ENCODE peak calls at places on chromosomes 11 and 22, in eight cellular contexts. R is body of pancreas; Y is stimulated activated CD8-positive, alpha-beta memory T cell treated with anti-CD3 and anti-CD28 coated beads, Interleukin-15, amount 100 ng/mL, for 4 hours; M is amygdala; W is heart left ventricle; L is EL; H is endothelial cell; T is HCEC 1CT. Q is an unnamed sample.
A peak's percentile ranks its signal among the peaks of the same experiment; 100 is the strongest.

GRCh38 chr11:113572349-113572748 is 97.2 kb upstream of the DRD2 start:
- DNase-seq in T (no peak), L (peak; percentile 41), W (no peak), Y (no peak), R (no peak), H (no peak), M (no peak), Q (no peak)

GRCh38 chr11:45881708-45882368 is 3.6 kb upstream of the MAPK8IP1 start:
- DNase-seq in L (no peak), T (no peak), Y (no peak), W (no peak), M (no peak), R (no peak), H (no peak), Q (no peak)

GRCh38 chr11:116596346-116597260 is 176.2 kb downstream of the BUD13 start:
- DNase-seq in W (no peak), L (no peak), M (no peak), Y (no peak), H (no peak), R (no peak), T (no peak), Q (peak; percentile 40)

GRCh38 chr11:70210516-70210915 is 7.4 kb downstream of the FADD start:
- DNase-seq in Y (no peak), M (no peak), L (no peak), T (no peak), W (no peak), H (no peak), R (no peak), Q (no peak)

GRCh38 chr22:43922123-43922522 is 1.5 kb upstream of the PNPLA3 start:
- DNase-seq in W (no peak), T (no peak), L (no peak), R (no peak), H (no peak), M (no peak), Y (no peak), Q (no peak)

GRCh38 chr11:13949876-13950275 is 12.6 kb upstream of the SPON1 start:
- DNase-seq in R (no peak), W (no peak), H (no peak), M (no peak), L (no peak), Y (no peak), T (no peak), Q (no peak)

GRCh38 chr22:42062506-42063190 is 8.0 kb downstream of the NAGA start:
- DNase-seq in Y (no peak), R (no peak), T (no peak), H (no peak), W (no peak), L (no peak), M (no peak), Q (no peak)

GRCh38 chr11:43408277-43408676 is 49.6 kb downstream of the TTC17 start:
- DNase-seq in Y (no peak), H (no peak), L (no peak), R (peak; percentile 49), W (no peak), T (no peak), M (no peak), Q (no peak)

GRCh38 chr11:70481625-70482528 is 83.5 kb downstream of the CTTN start:
- DNase-seq in M (no peak), R (no peak), T (peak; percentile 87), H (no peak), Y (no peak), L (peak; percentile 80), W (peak; percentile 70), Q (no peak)

GRCh38 chr22:38347944-38348750 is 30.9 kb upstream of the CSNK1E start:
- DNase-seq in W (peak; percentile 48), L (peak; percentile 54), Y (no peak), H (no peak), R (no peak), M (no peak), T (no peak), Q (peak; percentile 50)

GRCh38 chr11:66674964-66675602 is 2.6 kb downstream of the RBM4B start:
- DNase-seq in L (no peak), T (no peak), W (no peak), R (no peak), H (no peak), M (no peak), Y (no peak), Q (no peak)

GRCh38 chr11:87039371-87039770 is 1.6 kb downstream of the TMEM135 start:
- DNase-seq in H (no peak), L (no peak), W (no peak), R (no peak), T (no peak), Y (no peak), M (no peak), Q (no peak)

Q was measured in sigmoid colon.